ENCODE peak calls at places on chromosomes 12 and 14, in ten cellular contexts. O is Daoy, W is foreskin fibroblast, C is aorta, Z is nephron progenitor cell, Y is glomerular endothelial cell, I is NAMALWA, G is lower lobe of right lung, S is skeletal muscle cell, K is GM10248. E is an unnamed sample.

GRCh38 chr14:101068958-101069549 is 165.5 kb upstream of the RTL1 start:
- DNase-seq in W (no peak), C (peak; percentile 18), Z (no peak), O (no peak), I (no peak), K (no peak), S (no peak), G (peak; percentile 10), Y (no peak), E (no peak)

GRCh38 chr12:52203126-52203921 is 11.5 kb upstream of the KRT80 start:
- DNase-seq in I (no peak), Z (peak; percentile 38), Y (no peak), C (peak; percentile 88), G (peak; percentile 76), W (peak; percentile 91), O (peak; percentile 96), S (no peak), K (no peak), E (peak; percentile 66)

GRCh38 chr14:104601786-104602185 is 2.8 kb downstream of the TMEM179 start:
- DNase-seq in G (peak; percentile 32), Z (no peak), K (no peak), W (peak; percentile 24), C (no peak), O (peak; percentile 45), I (no peak), S (no peak), Y (no peak), E (no peak)

GRCh38 chr12:22230280-22230794 is 104.2 kb downstream of the ST8SIA1 start:
- DNase-seq in W (peak; percentile 40), G (no peak), I (no peak), O (no peak), Z (no peak), Y (no peak), C (no peak), K (no peak), S (peak; percentile 26), E (peak; percentile 39)

GRCh38 chr12:132803883-132804282 is 24.8 kb downstream of the GOLGA3 start:
- DNase-seq in Z (no peak), C (no peak), K (no peak), Y (no peak), S (no peak), I (no peak), G (no peak), W (no peak), O (no peak), E (no peak)

GRCh38 chr12:66496595-66496994 is 182.3 kb downstream of the GRIP1 start:
- DNase-seq in G (no peak), I (no peak), S (no peak), Y (no peak), Z (no peak), W (no peak), K (no peak), C (no peak), O (no peak), E (no peak)

GRCh38 chr12:13836116-13836515 is 145.3 kb downstream of the GRIN2B start:
- DNase-seq in G (no peak), K (no peak), Y (no peak), W (no peak), I (no peak), C (no peak), Z (no peak), O (no peak), S (no peak), E (no peak)

GRCh38 chr12:69331482-69331845 is 16.7 kb upstream of the LYZ start:
- DNase-seq in W (peak; percentile 19), Z (no peak), K (no peak), C (no peak), O (no peak), G (no peak), S (no peak), I (no peak), Y (no peak), E (no peak)

GRCh38 chr14:94659953-94660946 is 48.1 kb downstream of the SERPINA3 start:
- DNase-seq in W (no peak), K (no peak), Z (no peak), S (no peak), I (no peak), G (no peak), O (no peak), Y (no peak), C (no peak), E (no peak)

GRCh38 chr12:121033625-121034349 is 5.3 kb downstream of the OASL start:
- DNase-seq in I (no peak), Y (no peak), S (peak; percentile 29), C (no peak), Z (no peak), G (peak; percentile 43), O (peak; percentile 92), W (peak; percentile 72), K (no peak), E (peak; percentile 42)

GRCh38 chr14:98103705-98104104 is 1168.3 kb downstream of the BCL11B start:
- DNase-seq in I (no peak), W (no peak), Y (no peak), Z (no peak), S (no peak), G (no peak), K (no peak), O (no peak), C (no peak), E (no peak)

GRCh38 chr14:76776306-76777251 is 15.3 kb downstream of the VASH1 start:
- DNase-seq in K (no peak), G (no peak), I (peak; percentile 53), S (no peak), Y (no peak), W (no peak), Z (no peak), C (no peak), O (no peak), E (no peak)

GRCh38 chr12:4082809-4083447 is 190.6 kb upstream of the CCND2 start:
- DNase-seq in Z (peak; percentile 30), G (no peak), I (no peak), Y (no peak), K (no peak), W (no peak), S (no peak), O (no peak), C (no peak), E (no peak)

GRCh38 chr12:80107221-80107620 is 7.9 kb downstream of the OTOGL start:
- DNase-seq in S (no peak), Z (no peak), C (no peak), G (no peak), I (no peak), Y (no peak), W (peak; percentile 30), O (no peak), K (no peak), E (no peak)

GRCh38 chr14:20632831-20633771 is 8.4 kb downstream of the OR6S1 start:
- DNase-seq in G (no peak), I (peak; percentile 96), W (peak; percentile 86), S (no peak), Z (peak; percentile 73), O (peak; percentile 93), C (no peak), Y (no peak), K (peak; percentile 81), E (peak; percentile 97)

GRCh38 chr14:74207943-74208342 is 31.3 kb upstream of the VSX2 start:
- DNase-seq in Z (no peak), I (peak; percentile 25), Y (no peak), K (no peak), C (no peak), O (peak; percentile 29), G (no peak), S (no peak), W (no peak), E (peak; percentile 7)

GRCh38 chr14:68970096-68970612 is 8.9 kb downstream of the ACTN1 start:
- DNase-seq in Y (no peak), Z (no peak), S (no peak), W (no peak), C (no peak), K (no peak), I (no peak), O (no peak), G (no peak), E (no peak)